ENCODE peak calls at places on chromosomes 2 and 18, in four cellular contexts. One of them, this sample, is unnamed.
A peak's percentile ranks its signal among the peaks of the same experiment; 100 is the strongest.

GRCh38 chr2:232869138-232870001 is 694 bp upstream of the SNORC start:
- DNase-seq in endothelial cell of umbilical vein: no peak
- DNase-seq in Peyer's patch: peak; percentile 7
- DNase-seq in osteoblast: peak; percentile 76
- DNase-seq in this sample: peak; percentile 72

GRCh38 chr18:49755489-49755888 is 57.8 kb downstream of the ACAA2 start:
- DNase-seq in endothelial cell of umbilical vein: no peak
- DNase-seq in Peyer's patch: no peak
- DNase-seq in osteoblast: no peak
- DNase-seq in this sample: peak; percentile 37

GRCh38 chr2:197348721-197349337 is 38.2 kb upstream of the ANKRD44 start:
- DNase-seq in endothelial cell of umbilical vein: no peak
- DNase-seq in Peyer's patch: no peak
- DNase-seq in osteoblast: no peak
- DNase-seq in this sample: no peak

GRCh38 chr18:22055466-22055865 is 113.9 kb upstream of the GATA6 start:
- DNase-seq in endothelial cell of umbilical vein: no peak
- DNase-seq in Peyer's patch: no peak
- DNase-seq in osteoblast: no peak
- DNase-seq in this sample: no peak

GRCh38 chr18:9738266-9738969 is 30.3 kb downstream of the RAB31 start:
- DNase-seq in endothelial cell of umbilical vein: no peak
- DNase-seq in Peyer's patch: no peak
- DNase-seq in osteoblast: no peak
- DNase-seq in this sample: no peak

GRCh38 chr2:60867848-60868247 is 13.5 kb upstream of the REL start:
- DNase-seq in endothelial cell of umbilical vein: no peak
- DNase-seq in Peyer's patch: peak; percentile 49
- DNase-seq in osteoblast: no peak
- DNase-seq in this sample: no peak

GRCh38 chr2:216392945-216393840 is 19.1 kb upstream of the SMARCAL1 start:
- DNase-seq in endothelial cell of umbilical vein: no peak
- DNase-seq in Peyer's patch: no peak
- DNase-seq in osteoblast: no peak
- DNase-seq in this sample: no peak

GRCh38 chr2:71609958-71610357 is 156.6 kb downstream of the DYSF start:
- DNase-seq in endothelial cell of umbilical vein: peak; percentile 42
- DNase-seq in Peyer's patch: no peak
- DNase-seq in osteoblast: peak; percentile 90
- DNase-seq in this sample: no peak

GRCh38 chr18:74012954-74013630 is 134.5 kb downstream of the FBXO15 start:
- DNase-seq in endothelial cell of umbilical vein: no peak
- DNase-seq in Peyer's patch: no peak
- DNase-seq in osteoblast: no peak
- DNase-seq in this sample: no peak

GRCh38 chr2:85911097-85911496 is 22.3 kb upstream of the ST3GAL5 start:
- DNase-seq in endothelial cell of umbilical vein: no peak
- DNase-seq in Peyer's patch: no peak
- DNase-seq in osteoblast: no peak
- DNase-seq in this sample: no peak

GRCh38 chr2:62774555-62775366 is 69.2 kb downstream of the EHBP1 start:
- DNase-seq in endothelial cell of umbilical vein: peak; percentile 62
- DNase-seq in Peyer's patch: no peak
- DNase-seq in osteoblast: no peak
- DNase-seq in this sample: no peak

GRCh38 chr2:108184421-108184820 is 55.3 kb upstream of the SULT1C3 start:
- DNase-seq in endothelial cell of umbilical vein: no peak
- DNase-seq in Peyer's patch: no peak
- DNase-seq in osteoblast: no peak
- DNase-seq in this sample: no peak

GRCh38 chr18:44033144-44033543 is 647.5 kb upstream of the SETBP1 start:
- DNase-seq in endothelial cell of umbilical vein: no peak
- DNase-seq in Peyer's patch: no peak
- DNase-seq in osteoblast: no peak
- DNase-seq in this sample: no peak

GRCh38 chr18:80023173-80023572 is 11.1 kb upstream of the RBFA start:
- DNase-seq in endothelial cell of umbilical vein: no peak
- DNase-seq in Peyer's patch: no peak
- DNase-seq in osteoblast: no peak
- DNase-seq in this sample: no peak
- H3K9me3 ChIP-seq in endothelial cell of umbilical vein: peaks cover 5% of the 10 kb centered on the region
- H3K9me3 ChIP-seq in Peyer's patch: peaks cover 48% of the 10 kb centered on the region
- H3K9me3 ChIP-seq in osteoblast: peaks cover 19% of the 10 kb centered on the region
- H3K9me3 ChIP-seq in this sample: peaks cover 66% of the 10 kb centered on the region

DNA sequence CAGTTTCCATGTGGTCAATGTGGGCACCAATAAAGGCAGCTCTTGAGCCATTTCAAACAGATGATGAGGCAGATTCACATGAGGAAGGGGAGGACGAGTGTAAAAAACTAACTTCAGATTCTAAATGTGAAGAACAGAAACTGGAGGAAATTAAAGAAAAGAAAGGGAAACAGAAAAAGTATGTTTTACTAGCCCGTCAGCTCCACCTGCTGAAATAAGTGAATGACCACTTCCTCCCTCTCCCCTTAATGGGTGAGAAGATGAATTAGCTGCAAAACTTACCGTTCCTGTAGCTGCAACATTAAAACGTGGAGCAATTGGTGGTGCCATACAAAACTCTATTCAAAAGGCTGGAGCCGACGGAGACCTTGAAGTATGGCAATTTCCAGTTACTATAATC is 203.5 kb downstream of the UXS1 start:
- DNase-seq in endothelial cell of umbilical vein: no peak
- DNase-seq in Peyer's patch: no peak
- DNase-seq in osteoblast: no peak
- DNase-seq in this sample: no peak
- H3K9me3 ChIP-seq in endothelial cell of umbilical vein: no peaks in the 10 kb centered on the region
- H3K9me3 ChIP-seq in Peyer's patch: peaks cover 14% of the 10 kb centered on the region
- H3K9me3 ChIP-seq in osteoblast: peaks cover 2% of the 10 kb centered on the region
- H3K9me3 ChIP-seq in this sample: peaks cover 31% of the 10 kb centered on the region

DNA sequence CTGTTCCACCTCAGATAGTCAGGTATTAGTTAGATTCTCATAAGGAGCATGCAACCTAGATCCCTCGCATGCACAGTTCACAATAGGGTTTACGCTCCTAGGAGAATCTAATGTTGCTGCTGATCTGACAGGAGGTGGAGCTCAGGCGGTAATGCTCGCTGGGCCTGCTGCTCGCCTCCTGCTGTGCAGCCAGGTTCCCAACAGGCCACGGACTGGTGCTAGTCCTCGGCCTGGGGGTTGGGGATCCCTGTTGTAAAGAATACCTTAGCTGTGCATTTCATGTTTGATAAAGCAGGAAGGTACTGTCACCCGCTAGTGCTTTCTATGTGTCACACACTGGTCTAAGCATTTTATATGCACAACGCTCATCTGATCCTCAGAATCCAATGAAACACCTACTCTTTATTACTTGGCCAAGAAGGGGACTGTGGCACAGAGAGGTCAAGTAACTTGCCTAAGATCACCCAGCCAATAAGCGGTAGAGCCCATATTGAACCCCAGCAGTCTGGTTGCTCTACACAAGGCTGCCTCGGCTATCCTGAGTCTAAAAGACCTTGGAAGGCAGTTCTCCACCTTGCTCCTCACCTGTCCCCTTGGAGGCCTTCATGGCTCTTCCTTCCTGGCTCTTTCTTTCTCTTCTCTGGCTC is 35.8 kb downstream of the SLC4A3 start:
- DNase-seq in endothelial cell of umbilical vein: no peak
- DNase-seq in Peyer's patch: no peak
- DNase-seq in osteoblast: no peak
- DNase-seq in this sample: no peak
- H3K9me3 ChIP-seq in endothelial cell of umbilical vein: no peaks in the 10 kb centered on the region
- H3K9me3 ChIP-seq in Peyer's patch: no peaks in the 10 kb centered on the region
- H3K9me3 ChIP-seq in osteoblast: no peaks in the 10 kb centered on the region
- H3K9me3 ChIP-seq in this sample: no peaks in the 10 kb centered on the region

DNA sequence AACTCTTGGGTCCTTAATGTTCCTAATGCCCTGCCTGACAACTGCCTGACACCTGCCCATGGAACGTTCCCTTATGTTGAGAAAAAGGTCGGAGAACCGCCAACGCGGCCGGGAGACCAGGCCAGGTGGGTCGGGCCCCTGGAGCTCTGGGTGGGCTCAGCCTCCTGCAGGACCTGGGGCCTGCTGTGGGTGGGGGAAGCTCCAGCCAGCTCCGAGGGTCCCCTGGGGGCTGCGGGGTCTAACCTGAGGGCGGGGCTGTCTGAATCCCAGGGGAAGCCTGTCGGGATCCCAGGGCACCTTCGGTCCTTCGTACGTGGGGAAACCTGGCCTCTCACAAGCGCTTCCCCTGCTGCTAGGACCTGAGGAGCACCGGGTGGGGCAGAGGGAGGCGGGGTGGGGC is 296.0 kb downstream of the NDUFA10 start:
- DNase-seq in endothelial cell of umbilical vein: no peak
- DNase-seq in Peyer's patch: no peak
- DNase-seq in osteoblast: peak; percentile 82
- DNase-seq in this sample: no peak
- H3K9me3 ChIP-seq in endothelial cell of umbilical vein: no peaks in the 10 kb centered on the region
- H3K9me3 ChIP-seq in Peyer's patch: no peaks in the 10 kb centered on the region
- H3K9me3 ChIP-seq in osteoblast: no peaks in the 10 kb centered on the region
- H3K9me3 ChIP-seq in this sample: no peaks in the 10 kb centered on the region

DNA sequence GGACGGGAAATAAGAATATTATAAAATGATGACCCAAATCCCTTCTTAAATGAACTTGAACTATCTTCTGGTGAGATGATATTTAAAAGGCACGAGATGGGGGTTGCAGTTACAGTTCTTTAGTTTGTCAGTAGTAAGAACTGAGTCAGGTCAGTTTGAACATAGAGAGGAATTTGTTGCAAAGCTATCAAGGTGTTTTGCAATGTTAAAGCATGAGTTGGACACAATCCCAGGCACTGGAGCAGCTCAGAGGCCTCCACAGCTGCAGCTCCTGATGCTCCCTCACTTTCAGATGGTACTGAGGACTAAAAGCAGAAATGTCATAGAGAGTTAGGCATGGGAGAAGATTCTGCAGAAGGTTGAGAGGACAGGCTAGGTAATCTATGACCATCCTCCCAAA is 236.0 kb downstream of the BCL2 start:
- DNase-seq in endothelial cell of umbilical vein: no peak
- DNase-seq in Peyer's patch: no peak
- DNase-seq in osteoblast: peak; percentile 39
- DNase-seq in this sample: no peak
- H3K9me3 ChIP-seq in endothelial cell of umbilical vein: no peaks in the 10 kb centered on the region
- H3K9me3 ChIP-seq in Peyer's patch: no peaks in the 10 kb centered on the region
- H3K9me3 ChIP-seq in osteoblast: no peaks in the 10 kb centered on the region
- H3K9me3 ChIP-seq in this sample: no peaks in the 10 kb centered on the region

GRCh38 chr2:229141626-229142025 is 129.5 kb downstream of the PID1 start:
- DNase-seq in endothelial cell of umbilical vein: no peak
- DNase-seq in Peyer's patch: no peak
- DNase-seq in osteoblast: no peak
- DNase-seq in this sample: no peak
- H3K9me3 ChIP-seq in endothelial cell of umbilical vein: peaks cover 3% of the 10 kb centered on the region
- H3K9me3 ChIP-seq in Peyer's patch: no peaks in the 10 kb centered on the region
- H3K9me3 ChIP-seq in osteoblast: no peaks in the 10 kb centered on the region
- H3K9me3 ChIP-seq in this sample: no peaks in the 10 kb centered on the region

DNA sequence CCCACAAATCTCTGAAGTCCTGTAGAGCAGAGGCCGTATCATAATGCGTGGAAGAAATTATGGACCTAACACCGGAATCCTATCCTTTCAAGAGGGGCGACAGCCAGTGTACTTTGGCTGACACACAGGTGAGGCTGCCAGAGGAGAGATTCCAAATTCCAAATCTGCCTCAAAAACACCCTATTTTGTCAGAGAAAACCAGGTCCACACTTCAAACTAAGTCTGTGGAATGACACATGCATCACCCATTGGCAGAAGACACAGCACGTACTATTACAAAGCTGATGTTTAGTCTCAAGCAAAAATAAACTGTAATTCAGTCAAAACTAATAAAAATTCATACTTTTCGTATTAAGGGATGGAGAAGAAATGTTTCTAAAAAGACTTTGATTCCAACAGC is 139.2 kb upstream of the PID1 start:
- DNase-seq in endothelial cell of umbilical vein: no peak
- DNase-seq in Peyer's patch: no peak
- DNase-seq in osteoblast: no peak
- DNase-seq in this sample: no peak
- H3K9me3 ChIP-seq in endothelial cell of umbilical vein: no peaks in the 10 kb centered on the region
- H3K9me3 ChIP-seq in Peyer's patch: no peaks in the 10 kb centered on the region
- H3K9me3 ChIP-seq in osteoblast: no peaks in the 10 kb centered on the region
- H3K9me3 ChIP-seq in this sample: no peaks in the 10 kb centered on the region

DNA sequence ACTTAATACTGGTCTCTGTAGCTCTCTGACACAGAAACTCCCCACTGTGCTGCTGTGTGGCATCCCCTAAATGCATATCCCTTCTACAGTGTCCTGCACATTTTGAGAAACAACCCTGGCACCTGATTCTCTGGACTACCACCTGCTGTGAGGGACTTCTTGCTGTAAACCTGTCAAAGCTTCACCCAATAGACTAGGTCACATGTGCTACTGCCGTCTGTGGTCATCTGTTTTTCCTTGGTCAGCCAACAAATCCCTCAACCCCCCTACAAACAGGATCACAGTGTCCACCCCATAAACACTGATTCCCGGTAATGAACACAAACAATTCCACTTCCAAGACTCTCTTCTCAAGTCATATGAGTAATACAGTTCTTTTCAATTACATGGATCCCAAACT is 1157.3 kb downstream of the RPIA start:
- DNase-seq in endothelial cell of umbilical vein: no peak
- DNase-seq in Peyer's patch: no peak
- DNase-seq in osteoblast: peak; percentile 41
- DNase-seq in this sample: no peak
- H3K9me3 ChIP-seq in endothelial cell of umbilical vein: peaks cover 13% of the 10 kb centered on the region
- H3K9me3 ChIP-seq in Peyer's patch: no peaks in the 10 kb centered on the region
- H3K9me3 ChIP-seq in osteoblast: peaks cover 3% of the 10 kb centered on the region
- H3K9me3 ChIP-seq in this sample: no peaks in the 10 kb centered on the region

This sample was measured in suprapubic skin.